ENCODE peak calls at places on chromosomes 6 and 20, in five cellular contexts. Y is nucleus accumbens, O is Daoy, H is right lobe of liver, K is Right ventricle myocardium inferior. V is an unnamed sample.

GRCh38 chr6:24824142-24824755 is 25.5 kb upstream of the ARMH2 start:
- DNase-seq in Y (no peak), O (no peak), H (no peak), K (no peak), V (no peak)

GRCh38 chr6:13666194-13667105 is 45.2 kb downstream of the RANBP9 start:
- DNase-seq in Y (no peak), O (peak), H (no peak), K (no peak), V (no peak)

GRCh38 chr20:34525709-34526416 is 9.6 kb downstream of the DYNLRB1 start:
- DNase-seq in Y (peak), O (peak), H (no peak), K (no peak), V (no peak)

GRCh38 chr6:166754218-166755030 is 127.4 kb upstream of the RPS6KA2 start:
- DNase-seq in Y (no peak), O (no peak), H (no peak), K (no peak), V (no peak)

GRCh38 chr6:72621243-72622093 is at the start of gene KCNQ5:
- DNase-seq in Y (peak), O (peak), H (no peak), K (peak), V (no peak)

GRCh38 chr20:18796282-18796833 is 17.2 kb upstream of the SCP2D1 start:
- DNase-seq in Y (no peak), O (no peak), H (no peak), K (no peak), V (no peak)

GRCh38 chr6:20338160-20338559 is 63.5 kb upstream of the E2F3 start:
- DNase-seq in Y (no peak), O (no peak), H (no peak), K (no peak), V (no peak)

GRCh38 chr6:6881438-6882267 is 226.1 kb upstream of the RREB1 start:
- DNase-seq in Y (no peak), O (no peak), H (no peak), K (no peak), V (no peak)

GRCh38 chr6:158475344-158476302 is 84.3 kb upstream of the TMEM181 start:
- DNase-seq in Y (peak), O (peak), H (no peak), K (no peak), V (no peak)

GRCh38 chr6:18920701-18921100 is 533.6 kb downstream of the RNF144B start:
- DNase-seq in Y (no peak), O (no peak), H (no peak), K (no peak), V (no peak)

GRCh38 chr6:21808551-21809181 is 215.1 kb downstream of the SOX4 start:
- DNase-seq in Y (no peak), O (peak), H (no peak), K (no peak), V (no peak)

GRCh38 chr6:139080255-139080920 is 51.8 kb downstream of the ABRACL start:
- DNase-seq in Y (no peak), O (peak), H (no peak), K (no peak), V (no peak)

GRCh38 chr6:3140201-3140600 is 17.1 kb downstream of the TUBB2A start:
- DNase-seq in Y (no peak), O (no peak), H (no peak), K (no peak), V (no peak)

GRCh38 chr20:33773412-33774089 is 37.6 kb upstream of the CHMP4B start:
- DNase-seq in Y (no peak), O (no peak), H (no peak), K (no peak), V (no peak)

GRCh38 chr20:12372557-12372956 is 454.9 kb downstream of the BTBD3 start:
- DNase-seq in Y (no peak), O (no peak), H (no peak), K (no peak), V (no peak)

GRCh38 chr6:75504902-75505233 is 11.3 kb upstream of the FILIP1 start:
- DNase-seq in Y (no peak), O (peak), H (no peak), K (no peak), V (no peak)

GRCh38 chr20:47356526-47357295 is at the start of gene ZMYND8:
- DNase-seq in Y (peak), O (peak), H (peak), K (peak), V (peak)

GRCh38 chr20:20814685-20815084 is 102.2 kb upstream of the RALGAPA2 start:
- DNase-seq in Y (no peak), O (peak), H (no peak), K (no peak), V (no peak)

GRCh38 chr6:342832-343179 is 48.7 kb upstream of the IRF4 start:
- DNase-seq in Y (no peak), O (no peak), H (no peak), K (peak), V (no peak)

GRCh38 chr6:143060806-143061596 is at the start of gene AIG1:
- DNase-seq in Y (peak), O (no peak), H (peak), K (no peak), V (peak)

GRCh38 chr20:50434653-50435396 is 75.4 kb upstream of the PTPN1 start:
- DNase-seq in Y (no peak), O (no peak), H (no peak), K (no peak), V (no peak)

GRCh38 chr6:131029661-131030297 is 33.3 kb downstream of the EPB41L2 start:
- DNase-seq in Y (peak), O (peak), H (no peak), K (no peak), V (no peak)

GRCh38 chr6:169263836-169264608 is 10.4 kb upstream of the THBS2 start:
- DNase-seq in Y (peak), O (peak), H (no peak), K (no peak), V (no peak)

GRCh38 chr6:158496700-158497099 is 63.2 kb upstream of the TMEM181 start:
- DNase-seq in Y (no peak), O (no peak), H (no peak), K (no peak), V (no peak)

GRCh38 chr6:29797120-29797519 is 30.5 kb upstream of the HLA-G start:
- DNase-seq in Y (no peak), O (peak), H (no peak), K (no peak), V (no peak)

GRCh38 chr20:17796096-17796563 is 96.4 kb downstream of the BANF2 start:
- DNase-seq in Y (no peak), O (no peak), H (peak), K (no peak), V (no peak)

GRCh38 chr6:47407295-47408281 is 70.0 kb upstream of the CD2AP start:
- DNase-seq in Y (no peak), O (no peak), H (no peak), K (no peak), V (no peak)

GRCh38 chr20:19523191-19523590 is 234.9 kb upstream of the RIN2 start:
- DNase-seq in Y (no peak), O (no peak), H (no peak), K (no peak), V (no peak)